ENCODE peak calls at places on chromosomes 6 and 20, in four cellular contexts. W is A549, E is HepG2, F is K562. G is an unnamed sample.

GRCh38 chr6:137722749-137723272 is 144.2 kb upstream of the TNFAIP3 start:
- DNase-seq in W (no peak), E (no peak), F (no peak), G (no peak)

GRCh38 chr6:105509506-105510331 is 106.8 kb upstream of the PREP start:
- DNase-seq in W (peak), E (no peak), F (no peak), G (no peak)

GRCh38 chr20:15100506-15101160 is 763.2 kb upstream of the FLRT3 start:
- DNase-seq in W (no peak), E (no peak), F (no peak), G (no peak)

GRCh38 chr6:10441004-10441654 is 26.3 kb upstream of the TFAP2A start:
- DNase-seq in W (peak), E (peak), F (no peak), G (no peak)

GRCh38 chr6:22877946-22878705 is 308.8 kb downstream of the HDGFL1 start:
- DNase-seq in W (no peak), E (no peak), F (no peak), G (no peak)

GRCh38 chr6:158605266-158605878 is 39.2 kb downstream of the DYNLT1 start:
- DNase-seq in W (peak), E (peak), F (peak), G (peak)

GRCh38 chr20:10344953-10345352 is 89.1 kb downstream of the MKKS start:
- DNase-seq in W (no peak), E (no peak), F (no peak), G (no peak)

GRCh38 chr6:44932651-44933091 is 395.5 kb upstream of the RUNX2 start:
- DNase-seq in W (no peak), E (no peak), F (no peak), G (no peak)

GRCh38 chr20:8722277-8722928 is 346.5 kb upstream of the PLCB4 start:
- DNase-seq in W (peak), E (peak), F (peak), G (no peak)

GRCh38 chr20:53972179-53972578 is 98.2 kb downstream of the BCAS1 start:
- DNase-seq in W (no peak), E (no peak), F (no peak), G (no peak)

GRCh38 chr6:33812669-33813068 is 8.9 kb upstream of the MLN start:
- DNase-seq in W (peak), E (peak), F (peak), G (peak)

GRCh38 chr6:29831776-29832175 is 4.2 kb downstream of the HLA-G start:
- DNase-seq in W (no peak), E (no peak), F (no peak), G (no peak)

GRCh38 chr6:2109796-2110195 is 135.6 kb downstream of the GMDS start:
- DNase-seq in W (no peak), E (no peak), F (no peak), G (no peak)

GRCh38 chr6:25971187-25971811 is 8.7 kb downstream of the TRIM38 start:
- DNase-seq in W (peak), E (peak), F (peak), G (no peak)

GRCh38 chr20:46293084-46293483 is 15.2 kb downstream of the CDH22 start:
- DNase-seq in W (peak), E (peak), F (peak), G (no peak)

GRCh38 chr6:20868397-20869185 is 334.3 kb downstream of the CDKAL1 start:
- DNase-seq in W (no peak), E (no peak), F (no peak), G (no peak)

GRCh38 chr6:31568537-31568961 is 3.5 kb upstream of the LTA start:
- DNase-seq in W (no peak), E (no peak), F (no peak), G (no peak)

GRCh38 chr20:558117-558516 is 14.5 kb upstream of the CSNK2A1 start:
- DNase-seq in W (no peak), E (no peak), F (no peak), G (no peak)
- TF ChIP-seq RNF2 in W (no peak), E (no peak), F (no peak), G (no peak)

DNA sequence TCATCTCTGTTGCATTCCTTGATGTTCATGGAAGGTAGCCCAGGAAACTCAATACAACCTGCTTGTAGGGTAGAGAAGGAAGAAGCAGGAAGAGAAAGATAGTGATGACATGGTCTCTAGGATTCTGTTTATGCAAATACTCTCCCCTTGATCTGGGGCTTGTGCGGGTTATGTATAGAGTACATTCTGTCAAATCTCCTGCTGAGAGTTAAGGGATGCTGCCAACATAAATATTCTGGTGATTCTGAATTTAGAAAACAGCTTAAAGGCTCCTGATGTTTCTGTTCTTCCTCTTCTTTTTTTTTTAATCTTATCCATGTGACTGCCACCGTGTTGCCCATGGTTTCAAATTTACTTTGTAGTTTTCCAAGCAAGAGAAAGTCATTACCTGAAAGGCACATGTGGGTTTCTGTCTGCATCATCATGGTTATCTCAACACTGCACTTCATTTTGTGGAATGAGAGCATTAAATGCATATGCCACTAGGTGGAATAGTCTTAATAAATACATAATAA is 150.6 kb downstream of the RPS12 start:
- DNase-seq in W (no peak), E (no peak), F (no peak), G (no peak)
- TF ChIP-seq RNF2 in W (no peak), E (no peak), F (no peak), G (no peak)

DNA sequence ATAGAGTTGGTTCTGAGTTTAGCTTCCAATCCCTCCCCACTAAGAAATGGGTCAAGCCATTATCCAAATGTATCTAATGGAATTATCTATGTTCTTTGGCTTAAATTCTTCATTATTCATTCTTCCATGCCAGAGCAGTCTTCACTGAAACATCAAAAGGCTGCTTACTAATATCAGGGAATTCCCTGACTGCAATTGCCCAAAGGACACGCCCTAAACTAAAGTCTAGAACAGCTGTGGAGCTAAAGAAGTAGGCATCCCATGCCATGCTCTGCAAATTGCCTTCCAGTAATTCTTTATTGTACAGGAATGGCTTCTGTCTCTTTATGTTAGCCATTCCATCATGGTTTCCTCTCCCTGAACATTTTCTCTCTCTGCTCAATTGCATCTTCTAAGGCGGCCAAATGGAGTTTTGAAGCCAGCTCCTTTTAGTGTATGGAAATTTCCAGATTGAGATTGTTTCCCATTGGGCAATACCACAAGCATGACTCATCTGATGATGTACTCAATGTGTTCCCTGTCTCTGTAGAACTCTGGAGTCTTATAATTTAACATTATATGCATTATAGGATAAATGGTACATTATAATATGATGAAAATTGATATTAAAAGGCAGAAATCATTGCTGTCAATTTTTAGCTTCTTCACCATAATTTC is 28.8 kb upstream of the TSHZ2 start:
- DNase-seq in W (no peak), E (peak), F (no peak), G (no peak)
- TF ChIP-seq RNF2 in W (no peak), E (no peak), F (no peak), G (no peak)

GRCh38 chr6:90285611-90286381 is 10.8 kb downstream of the BACH2 start:
- DNase-seq in W (peak), E (peak), F (peak), G (no peak)
- TF ChIP-seq RNF2 in W (no peak), E (no peak), F (peak), G (no peak)

DNA sequence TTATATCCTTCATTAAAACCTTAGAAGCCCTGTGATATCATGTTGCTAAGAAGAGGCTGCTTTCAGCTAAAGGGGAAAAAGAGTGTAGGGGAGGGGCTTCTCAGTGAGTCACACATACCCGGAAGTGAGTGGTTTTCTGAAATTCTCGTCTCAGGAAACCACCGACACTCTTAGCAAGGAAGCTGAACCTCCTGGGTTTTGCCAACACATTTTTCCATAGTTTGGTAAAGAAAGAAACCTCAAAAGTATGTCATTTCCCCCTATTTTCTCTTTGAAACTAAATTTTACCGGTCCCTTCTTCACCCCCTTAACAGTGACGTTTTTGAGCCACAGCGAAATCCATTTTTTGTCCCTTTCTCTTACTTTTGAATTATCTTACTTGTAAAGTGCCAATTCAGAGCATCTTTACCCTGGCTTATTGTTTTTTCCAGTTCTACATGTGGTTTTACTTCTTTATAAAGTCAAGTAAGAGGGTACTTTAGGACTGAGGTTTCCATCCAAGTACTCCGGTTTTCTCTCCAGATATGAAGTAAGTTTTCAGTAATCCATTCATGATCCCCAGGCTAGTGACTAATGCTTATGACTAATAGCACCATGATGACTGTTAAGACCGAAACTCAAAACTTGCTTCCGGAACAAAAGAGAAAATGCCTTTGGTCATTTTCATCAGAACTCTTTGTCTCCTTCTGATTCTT is 219.3 kb downstream of the ARHGAP18 start:
- DNase-seq in W (peak), E (peak), F (peak), G (no peak)
- TF ChIP-seq RNF2 in W (no peak), E (no peak), F (no peak), G (no peak)

GRCh38 chr6:41093729-41094128 is 21.0 kb downstream of the NFYA start:
- DNase-seq in W (no peak), E (no peak), F (no peak), G (no peak)

GRCh38 chr6:41100871-41101287 is 28.1 kb downstream of the NFYA start:
- DNase-seq in W (no peak), E (no peak), F (no peak), G (peak)

GRCh38 chr6:41092421-41093140 is 19.8 kb downstream of the NFYA start:
- DNase-seq in W (peak), E (peak), F (peak), G (no peak)

GRCh38 chr6:41098366-41098765 is 25.6 kb downstream of the NFYA start:
- DNase-seq in W (no peak), E (no peak), F (no peak), G (no peak)

GRCh38 chr6:41097467-41098090 is 24.8 kb downstream of the NFYA start:
- DNase-seq in W (no peak), E (no peak), F (no peak), G (no peak)
- TF ChIP-seq RNF2 in W (no peak), E (no peak), F (no peak), G (no peak)

GRCh38 chr20:23152308-23152892 is 66.3 kb upstream of the CD93 start:
- DNase-seq in W (peak), E (peak), F (peak), G (no peak)
- TF ChIP-seq RNF2 in W (no peak), E (peak), F (peak), G (no peak)

G was measured in H1.